ENCODE peak calls at places on chromosomes 4 and X, in five cellular contexts. One of them, this sample, is unnamed.

GRCh38 chr4:108492816-108493595 is 127.4 kb upstream of the RPL34 start:
- DNase-seq in G401: no peak
- DNase-seq in activated naive CD8-positive, alpha-beta T cell treated with anti-CD3 and anti-CD28 coated beads, Interleukin-2, amount 50 U/mL, for 24 hours: peak; percentile 37
- DNase-seq in activated T-helper 1 cell treated with anti-CD3 and anti-CD28 coated beads, Interleukin-2, amount 50 U/mL, for 16 hours: no peak
- DNase-seq in effector memory CD8-positive, alpha-beta T cell: no peak
- DNase-seq in this sample: no peak

GRCh38 chr4:146243141-146243882 is 29.0 kb downstream of the REELD1 start:
- DNase-seq in activated T-helper 1 cell treated with anti-CD3 and anti-CD28 coated beads, Interleukin-2, amount 50 U/mL, for 16 hours: peak; percentile 34
- DNase-seq in activated naive CD8-positive, alpha-beta T cell treated with anti-CD3 and anti-CD28 coated beads, Interleukin-2, amount 50 U/mL, for 24 hours: peak; percentile 80
- DNase-seq in effector memory CD8-positive, alpha-beta T cell: peak; percentile 25
- DNase-seq in G401: no peak
- DNase-seq in this sample: no peak

GRCh38 chr4:37549003-37549402 is 137.2 kb downstream of the RELL1 start:
- DNase-seq in activated naive CD8-positive, alpha-beta T cell treated with anti-CD3 and anti-CD28 coated beads, Interleukin-2, amount 50 U/mL, for 24 hours: no peak
- DNase-seq in G401: no peak
- DNase-seq in effector memory CD8-positive, alpha-beta T cell: no peak
- DNase-seq in activated T-helper 1 cell treated with anti-CD3 and anti-CD28 coated beads, Interleukin-2, amount 50 U/mL, for 16 hours: no peak
- DNase-seq in this sample: no peak

GRCh38 chrX:72305286-72306084 is at the start of gene CITED1:
- DNase-seq in effector memory CD8-positive, alpha-beta T cell: no peak
- DNase-seq in activated T-helper 1 cell treated with anti-CD3 and anti-CD28 coated beads, Interleukin-2, amount 50 U/mL, for 16 hours: no peak
- DNase-seq in G401: peak; percentile 13
- DNase-seq in activated naive CD8-positive, alpha-beta T cell treated with anti-CD3 and anti-CD28 coated beads, Interleukin-2, amount 50 U/mL, for 24 hours: no peak
- DNase-seq in this sample: no peak

GRCh38 chrX:53494427-53494826 is 60.3 kb upstream of the HSD17B10 start:
- DNase-seq in activated naive CD8-positive, alpha-beta T cell treated with anti-CD3 and anti-CD28 coated beads, Interleukin-2, amount 50 U/mL, for 24 hours: no peak
- DNase-seq in activated T-helper 1 cell treated with anti-CD3 and anti-CD28 coated beads, Interleukin-2, amount 50 U/mL, for 16 hours: no peak
- DNase-seq in G401: no peak
- DNase-seq in effector memory CD8-positive, alpha-beta T cell: no peak
- DNase-seq in this sample: no peak

GRCh38 chr4:15320116-15320515 is 107.7 kb upstream of the C1QTNF7 start:
- DNase-seq in activated naive CD8-positive, alpha-beta T cell treated with anti-CD3 and anti-CD28 coated beads, Interleukin-2, amount 50 U/mL, for 24 hours: no peak
- DNase-seq in effector memory CD8-positive, alpha-beta T cell: no peak
- DNase-seq in activated T-helper 1 cell treated with anti-CD3 and anti-CD28 coated beads, Interleukin-2, amount 50 U/mL, for 16 hours: no peak
- DNase-seq in G401: no peak
- DNase-seq in this sample: no peak

GRCh38 chrX:46325312-46325877 is 219.8 kb downstream of the ZNF674 start:
- DNase-seq in activated naive CD8-positive, alpha-beta T cell treated with anti-CD3 and anti-CD28 coated beads, Interleukin-2, amount 50 U/mL, for 24 hours: peak; percentile 62
- DNase-seq in G401: no peak
- DNase-seq in activated T-helper 1 cell treated with anti-CD3 and anti-CD28 coated beads, Interleukin-2, amount 50 U/mL, for 16 hours: peak; percentile 14
- DNase-seq in effector memory CD8-positive, alpha-beta T cell: no peak
- DNase-seq in this sample: no peak

GRCh38 chr4:180380733-180381132 is 1862.5 kb upstream of the TENM3 start:
- DNase-seq in effector memory CD8-positive, alpha-beta T cell: no peak
- DNase-seq in activated naive CD8-positive, alpha-beta T cell treated with anti-CD3 and anti-CD28 coated beads, Interleukin-2, amount 50 U/mL, for 24 hours: no peak
- DNase-seq in activated T-helper 1 cell treated with anti-CD3 and anti-CD28 coated beads, Interleukin-2, amount 50 U/mL, for 16 hours: no peak
- DNase-seq in G401: no peak
- DNase-seq in this sample: no peak

GRCh38 chrX:1390621-1391369 is 1.1 kb downstream of the SLC25A6 start:
- DNase-seq in activated naive CD8-positive, alpha-beta T cell treated with anti-CD3 and anti-CD28 coated beads, Interleukin-2, amount 50 U/mL, for 24 hours: no peak
- DNase-seq in effector memory CD8-positive, alpha-beta T cell: no peak
- DNase-seq in G401: no peak
- DNase-seq in activated T-helper 1 cell treated with anti-CD3 and anti-CD28 coated beads, Interleukin-2, amount 50 U/mL, for 16 hours: no peak
- DNase-seq in this sample: no peak

GRCh38 chrX:93591398-93591797 is 82.0 kb downstream of the NAP1L3 start:
- DNase-seq in activated naive CD8-positive, alpha-beta T cell treated with anti-CD3 and anti-CD28 coated beads, Interleukin-2, amount 50 U/mL, for 24 hours: no peak
- DNase-seq in activated T-helper 1 cell treated with anti-CD3 and anti-CD28 coated beads, Interleukin-2, amount 50 U/mL, for 16 hours: no peak
- DNase-seq in effector memory CD8-positive, alpha-beta T cell: no peak
- DNase-seq in G401: no peak
- DNase-seq in this sample: peak; percentile 46

GRCh38 chr4:15852524-15852923 is 74.4 kb downstream of the CD38 start:
- DNase-seq in effector memory CD8-positive, alpha-beta T cell: no peak
- DNase-seq in activated T-helper 1 cell treated with anti-CD3 and anti-CD28 coated beads, Interleukin-2, amount 50 U/mL, for 16 hours: no peak
- DNase-seq in G401: no peak
- DNase-seq in activated naive CD8-positive, alpha-beta T cell treated with anti-CD3 and anti-CD28 coated beads, Interleukin-2, amount 50 U/mL, for 24 hours: no peak
- DNase-seq in this sample: no peak

GRCh38 chr4:10134141-10134540 is 17.5 kb upstream of the WDR1 start:
- DNase-seq in G401: no peak
- DNase-seq in activated T-helper 1 cell treated with anti-CD3 and anti-CD28 coated beads, Interleukin-2, amount 50 U/mL, for 16 hours: no peak
- DNase-seq in activated naive CD8-positive, alpha-beta T cell treated with anti-CD3 and anti-CD28 coated beads, Interleukin-2, amount 50 U/mL, for 24 hours: no peak
- DNase-seq in effector memory CD8-positive, alpha-beta T cell: no peak
- DNase-seq in this sample: no peak

GRCh38 chr4:128600410-128600809 is 209.1 kb upstream of the JADE1 start:
- DNase-seq in G401: no peak
- DNase-seq in effector memory CD8-positive, alpha-beta T cell: no peak
- DNase-seq in activated T-helper 1 cell treated with anti-CD3 and anti-CD28 coated beads, Interleukin-2, amount 50 U/mL, for 16 hours: no peak
- DNase-seq in activated naive CD8-positive, alpha-beta T cell treated with anti-CD3 and anti-CD28 coated beads, Interleukin-2, amount 50 U/mL, for 24 hours: no peak
- DNase-seq in this sample: peak; percentile 94

GRCh38 chr4:123889376-123889945 is 492.9 kb downstream of the SPRY1 start:
- DNase-seq in effector memory CD8-positive, alpha-beta T cell: no peak
- DNase-seq in G401: no peak
- DNase-seq in activated T-helper 1 cell treated with anti-CD3 and anti-CD28 coated beads, Interleukin-2, amount 50 U/mL, for 16 hours: no peak
- DNase-seq in activated naive CD8-positive, alpha-beta T cell treated with anti-CD3 and anti-CD28 coated beads, Interleukin-2, amount 50 U/mL, for 24 hours: no peak
- DNase-seq in this sample: no peak

GRCh38 chrX:9873952-9874351 is 87.7 kb downstream of the SHROOM2 start:
- DNase-seq in G401: peak; percentile 54
- DNase-seq in effector memory CD8-positive, alpha-beta T cell: peak; percentile 16
- DNase-seq in activated T-helper 1 cell treated with anti-CD3 and anti-CD28 coated beads, Interleukin-2, amount 50 U/mL, for 16 hours: no peak
- DNase-seq in activated naive CD8-positive, alpha-beta T cell treated with anti-CD3 and anti-CD28 coated beads, Interleukin-2, amount 50 U/mL, for 24 hours: peak; percentile 24
- DNase-seq in this sample: peak; percentile 60

GRCh38 chr4:126028871-126029270 is 714.1 kb downstream of the FAT4 start:
- DNase-seq in effector memory CD8-positive, alpha-beta T cell: no peak
- DNase-seq in activated T-helper 1 cell treated with anti-CD3 and anti-CD28 coated beads, Interleukin-2, amount 50 U/mL, for 16 hours: no peak
- DNase-seq in G401: no peak
- DNase-seq in activated naive CD8-positive, alpha-beta T cell treated with anti-CD3 and anti-CD28 coated beads, Interleukin-2, amount 50 U/mL, for 24 hours: no peak
- DNase-seq in this sample: no peak

GRCh38 chr4:168852933-168853713 is 156.9 kb downstream of the CBR4 start:
- DNase-seq in activated naive CD8-positive, alpha-beta T cell treated with anti-CD3 and anti-CD28 coated beads, Interleukin-2, amount 50 U/mL, for 24 hours: no peak
- DNase-seq in effector memory CD8-positive, alpha-beta T cell: no peak
- DNase-seq in G401: no peak
- DNase-seq in activated T-helper 1 cell treated with anti-CD3 and anti-CD28 coated beads, Interleukin-2, amount 50 U/mL, for 16 hours: no peak
- DNase-seq in this sample: no peak

GRCh38 chr4:33425916-33426315 is 2705.7 kb downstream of the PCDH7 start:
- DNase-seq in activated naive CD8-positive, alpha-beta T cell treated with anti-CD3 and anti-CD28 coated beads, Interleukin-2, amount 50 U/mL, for 24 hours: no peak
- DNase-seq in effector memory CD8-positive, alpha-beta T cell: no peak
- DNase-seq in activated T-helper 1 cell treated with anti-CD3 and anti-CD28 coated beads, Interleukin-2, amount 50 U/mL, for 16 hours: no peak
- DNase-seq in G401: no peak
- DNase-seq in this sample: no peak

GRCh38 chr4:3656441-3657376 is 109.5 kb upstream of the ADRA2C start:
- DNase-seq in effector memory CD8-positive, alpha-beta T cell: no peak
- DNase-seq in activated T-helper 1 cell treated with anti-CD3 and anti-CD28 coated beads, Interleukin-2, amount 50 U/mL, for 16 hours: no peak
- DNase-seq in G401: no peak
- DNase-seq in activated naive CD8-positive, alpha-beta T cell treated with anti-CD3 and anti-CD28 coated beads, Interleukin-2, amount 50 U/mL, for 24 hours: no peak
- DNase-seq in this sample: no peak